ENCODE peak calls at places on chromosome 15, in seven cellular contexts. X, P, U, W, A, I and O are unnamed samples.

GRCh38 chr15:62584301-62585235 is 419.5 kb upstream of the C2CD4B start:
- DNase-seq in X (no peak), P (no peak), U (no peak), W (no peak), A (no peak), I (peak; percentile 51), O (no peak)

GRCh38 chr15:93300796-93301195 is 211.8 kb upstream of the RGMA start:
- DNase-seq in X (no peak), P (no peak), U (no peak), W (no peak), A (no peak), I (no peak), O (no peak)

GRCh38 chr15:51796777-51797474 is 32.5 kb upstream of the TMOD3 start:
- DNase-seq in X (peak; percentile 86), P (peak; percentile 34), U (no peak), W (no peak), A (no peak), I (peak; percentile 12), O (no peak)

GRCh38 chr15:77591960-77592613 is 40.6 kb downstream of the LINGO1 start:
- DNase-seq in X (no peak), P (no peak), U (no peak), W (no peak), A (no peak), I (no peak), O (no peak)

GRCh38 chr15:31062310-31062964 is 39.1 kb downstream of the TRPM1 start:
- DNase-seq in X (no peak), P (no peak), U (no peak), W (peak; percentile 37), A (no peak), I (no peak), O (no peak)

GRCh38 chr15:63601026-63601726 is 4.0 kb downstream of the FBXL22 start:
- DNase-seq in X (no peak), P (no peak), U (no peak), W (peak; percentile 47), A (peak; percentile 18), I (peak; percentile 51), O (peak; percentile 35)

GRCh38 chr15:62752687-62753517 is 289.6 kb upstream of the TPM1 start:
- DNase-seq in X (no peak), P (no peak), U (no peak), W (peak; percentile 42), A (peak; percentile 77), I (no peak), O (no peak)

GRCh38 chr15:99932676-99933402 is 199.6 kb upstream of the LYSMD4 start:
- DNase-seq in X (no peak), P (no peak), U (no peak), W (no peak), A (no peak), I (no peak), O (no peak)

GRCh38 chr15:78944202-78944625 is 632 bp downstream of the CTSH start:
- DNase-seq in X (peak; percentile 5), P (no peak), U (no peak), W (no peak), A (no peak), I (no peak), O (no peak)

GRCh38 chr15:35115155-35115725 is 30.1 kb upstream of the NANOGP8 start:
- DNase-seq in X (no peak), P (peak; percentile 62), U (no peak), W (no peak), A (no peak), I (no peak), O (no peak)

GRCh38 chr15:58981808-58982475 is 5.5 kb upstream of the RNF111 start:
- DNase-seq in X (no peak), P (no peak), U (no peak), W (no peak), A (peak; percentile 13), I (no peak), O (no peak)

GRCh38 chr15:92578096-92578835 is 77.3 kb downstream of the FAM174B start:
- DNase-seq in X (no peak), P (no peak), U (no peak), W (no peak), A (no peak), I (no peak), O (no peak)

GRCh38 chr15:31740203-31740602 is 290.1 kb upstream of the CHRNA7 start:
- DNase-seq in X (peak; percentile 96), P (no peak), U (no peak), W (no peak), A (no peak), I (peak; percentile 59), O (no peak)

GRCh38 chr15:31494786-31495185 is 168.2 kb downstream of the KLF13 start:
- DNase-seq in X (no peak), P (no peak), U (no peak), W (no peak), A (no peak), I (no peak), O (no peak)

GRCh38 chr15:64845826-64846225 is 4.1 kb downstream of the PLEKHO2 start:
- DNase-seq in X (no peak), P (no peak), U (no peak), W (no peak), A (no peak), I (no peak), O (no peak)

GRCh38 chr15:39939487-39940452 is 5.9 kb downstream of the EIF2AK4 start:
- DNase-seq in X (no peak), P (no peak), U (no peak), W (no peak), A (no peak), I (no peak), O (no peak)

GRCh38 chr15:65337436-65338070 is 33.1 kb downstream of the RNU5B-1 start:
- DNase-seq in X (peak; percentile 94), P (no peak), U (no peak), W (no peak), A (no peak), I (no peak), O (no peak)